ENCODE peak calls at places on chromosomes 11 and 22, in ten cellular contexts. K is activated CD4-positive, alpha-beta T cell treated with anti-CD3 and anti-CD28 coated beads, Interleukin-2, amount 50 U/mL, for 1 hour; F is NCI-H1092; I is brain microvascular endothelial cell; J is left colon; N is heart right ventricle; Z is germinal center; Q is dorsolateral prefrontal cortex; H is type B pancreatic cell; O is caudate nucleus. S is an unnamed sample.

GRCh38 chr11:115676206-115676605 is 172.0 kb upstream of the CADM1 start:
- DNase-seq in Z (no peak), H (no peak), F (peak), N (no peak), K (no peak), J (no peak), Q (no peak), I (no peak), O (no peak), S (no peak)

GRCh38 chr11:113664981-113665710 is 41.0 kb downstream of the TMPRSS5 start:
- DNase-seq in J (no peak), Q (no peak), H (no peak), Z (no peak), N (no peak), I (no peak), K (no peak), F (no peak), O (no peak), S (no peak)

GRCh38 chr22:47357493-47357892 is 595.0 kb downstream of the TBC1D22A start:
- DNase-seq in F (no peak), J (no peak), N (no peak), K (no peak), Z (no peak), I (no peak), Q (no peak), O (no peak), H (peak), S (no peak)

GRCh38 chr11:128716231-128716630 is 22.4 kb downstream of the FLI1 start:
- DNase-seq in O (no peak), N (no peak), K (no peak), Q (no peak), H (no peak), Z (no peak), J (no peak), I (no peak), F (no peak), S (no peak)

GRCh38 chr11:121494355-121495099 is 41.8 kb upstream of the SORL1-AS1 start:
- DNase-seq in O (peak), Z (peak), K (peak), N (no peak), Q (peak), J (no peak), I (no peak), H (no peak), F (no peak), S (peak)

GRCh38 chr11:125922156-125922555 is 17.8 kb downstream of the DDX25 start:
- DNase-seq in N (no peak), J (no peak), H (no peak), O (no peak), Z (no peak), K (no peak), I (no peak), Q (no peak), F (no peak), S (no peak)

GRCh38 chr22:40121463-40121862 is 56.3 kb upstream of the TNRC6B start:
- DNase-seq in J (peak), F (no peak), O (no peak), I (no peak), K (no peak), Q (no peak), Z (no peak), H (no peak), N (no peak), S (no peak)

GRCh38 chr11:13440100-13440855 is 22.7 kb downstream of the BTBD10 start:
- DNase-seq in Q (peak), F (no peak), Z (no peak), H (no peak), K (no peak), J (no peak), I (peak), N (no peak), O (peak), S (peak)

GRCh38 chr11:71212871-71213559 is 39.4 kb downstream of the SHANK2 start:
- DNase-seq in K (no peak), I (no peak), Q (no peak), O (no peak), N (no peak), H (no peak), Z (no peak), F (no peak), J (peak), S (no peak)

GRCh38 chr11:119282495-119282894 is 34.4 kb downstream of the MCAM start:
- DNase-seq in J (no peak), H (no peak), F (no peak), Z (no peak), K (no peak), N (no peak), I (no peak), Q (no peak), O (no peak), S (no peak)

GRCh38 chr11:16812274-16812673 is 73.8 kb downstream of the C11orf58 start:
- DNase-seq in H (no peak), J (no peak), F (no peak), Q (no peak), I (no peak), O (no peak), N (no peak), K (no peak), Z (no peak), S (no peak)

GRCh38 chr11:66853242-66854229 is 3.3 kb upstream of the LRFN4 start:
- DNase-seq in J (peak), N (no peak), Z (no peak), H (no peak), F (no peak), Q (no peak), O (no peak), I (no peak), K (no peak), S (no peak)

GRCh38 chr22:19476023-19476422 is 3.0 kb downstream of the UFD1 start:
- DNase-seq in N (no peak), H (no peak), Q (no peak), Z (no peak), F (no peak), J (no peak), K (no peak), I (no peak), O (no peak), S (no peak)

GRCh38 chr11:16124390-16124789 is 232.0 kb downstream of the SOX6 start:
- DNase-seq in I (no peak), Z (no peak), Q (no peak), J (no peak), K (no peak), N (no peak), H (no peak), F (no peak), O (no peak), S (no peak)

GRCh38 chr11:6249822-6250555 is 9.6 kb upstream of the CCKBR start:
- DNase-seq in F (no peak), Q (peak), K (no peak), O (no peak), H (no peak), N (peak), J (peak), Z (no peak), I (peak), S (no peak)

GRCh38 chr22:23548501-23549197 is 31.4 kb downstream of the IGLL1 start:
- DNase-seq in N (no peak), K (no peak), Q (no peak), H (no peak), Z (no peak), J (no peak), I (no peak), F (no peak), O (no peak), S (no peak)

GRCh38 chr22:30294830-30295229 is 5.5 kb upstream of the CASTOR1 start:
- DNase-seq in Q (no peak), H (no peak), N (no peak), Z (no peak), F (no peak), I (no peak), J (no peak), K (no peak), O (no peak), S (no peak)

GRCh38 chr22:50299724-50300619 is 7.5 kb downstream of the PLXNB2 start:
- DNase-seq in O (no peak), I (no peak), J (peak), H (no peak), F (no peak), Z (peak), Q (no peak), N (peak), K (no peak), S (no peak)

GRCh38 chr11:75302346-75302745 is 49.1 kb downstream of the ARRB1 start:
- DNase-seq in F (no peak), O (no peak), N (no peak), I (no peak), Z (no peak), K (no peak), J (no peak), H (no peak), Q (no peak), S (no peak)

S was measured in activated naive CD4-positive, alpha-beta T cell treated with Interleukin-2 at 50 U/mL for 16 hours.